ENCODE peak calls at places on chromosomes 12 and 14, in five cellular contexts. One of them, this sample, is unnamed.

GRCh38 chr12:62919827-62920226 is 15.1 kb downstream of the PPM1H start:
- DNase-seq in heart right ventricle: no peak
- DNase-seq in upper lobe of left lung: no peak
- DNase-seq in suprapubic skin: no peak
- DNase-seq in ovary: peak; percentile 44
- DNase-seq in this sample: no peak

GRCh38 chr14:90850487-90850886 is 34.3 kb upstream of the TTC7B start:
- DNase-seq in upper lobe of left lung: no peak
- DNase-seq in ovary: no peak
- DNase-seq in suprapubic skin: no peak
- DNase-seq in heart right ventricle: peak; percentile 55
- DNase-seq in this sample: peak; percentile 75

GRCh38 chr14:68210729-68211299 is 391.2 kb downstream of the RAD51B start:
- DNase-seq in heart right ventricle: peak; percentile 25
- DNase-seq in suprapubic skin: no peak
- DNase-seq in upper lobe of left lung: no peak
- DNase-seq in ovary: no peak
- DNase-seq in this sample: peak; percentile 81

GRCh38 chr12:126397071-126397571 is 1331.9 kb downstream of the AACS start:
- DNase-seq in suprapubic skin: no peak
- DNase-seq in upper lobe of left lung: no peak
- DNase-seq in ovary: no peak
- DNase-seq in heart right ventricle: no peak
- DNase-seq in this sample: peak; percentile 21

GRCh38 chr12:63420206-63420644 is 248.1 kb downstream of the DPY19L2 start:
- DNase-seq in upper lobe of left lung: no peak
- DNase-seq in ovary: no peak
- DNase-seq in heart right ventricle: peak; percentile 12
- DNase-seq in suprapubic skin: no peak
- DNase-seq in this sample: peak; percentile 10

GRCh38 chr12:8951744-8952143 is 2.3 kb upstream of the M6PR start:
- DNase-seq in ovary: no peak
- DNase-seq in heart right ventricle: no peak
- DNase-seq in suprapubic skin: no peak
- DNase-seq in upper lobe of left lung: no peak
- DNase-seq in this sample: no peak

GRCh38 chr12:102374190-102374589 is 106.2 kb downstream of the IGF1 start:
- DNase-seq in suprapubic skin: no peak
- DNase-seq in heart right ventricle: no peak
- DNase-seq in upper lobe of left lung: no peak
- DNase-seq in ovary: no peak
- DNase-seq in this sample: no peak

GRCh38 chr14:29749327-29749726 is 178.3 kb downstream of the PRKD1 start:
- DNase-seq in ovary: no peak
- DNase-seq in suprapubic skin: no peak
- DNase-seq in upper lobe of left lung: no peak
- DNase-seq in heart right ventricle: no peak
- DNase-seq in this sample: no peak

GRCh38 chr12:32003654-32004053 is 44.4 kb downstream of the RESF1 start:
- DNase-seq in heart right ventricle: no peak
- DNase-seq in suprapubic skin: no peak
- DNase-seq in ovary: no peak
- DNase-seq in upper lobe of left lung: no peak
- DNase-seq in this sample: no peak

GRCh38 chr14:73662439-73663056 is 17.8 kb downstream of the DNAL1 start:
- DNase-seq in upper lobe of left lung: no peak
- DNase-seq in ovary: no peak
- DNase-seq in heart right ventricle: no peak
- DNase-seq in suprapubic skin: peak; percentile 64
- DNase-seq in this sample: peak; percentile 94

GRCh38 chr12:31726575-31726974 is 2.2 kb downstream of the AMN1 start:
- DNase-seq in suprapubic skin: no peak
- DNase-seq in heart right ventricle: no peak
- DNase-seq in upper lobe of left lung: no peak
- DNase-seq in ovary: no peak
- DNase-seq in this sample: no peak

GRCh38 chr14:68651652-68652432 is 141.0 kb downstream of the ZFP36L1 start:
- DNase-seq in upper lobe of left lung: no peak
- DNase-seq in suprapubic skin: peak; percentile 52
- DNase-seq in heart right ventricle: no peak
- DNase-seq in ovary: peak; percentile 71
- DNase-seq in this sample: no peak

GRCh38 chr14:99548285-99548684 is 55.7 kb downstream of the CCDC85C start:
- DNase-seq in upper lobe of left lung: no peak
- DNase-seq in heart right ventricle: no peak
- DNase-seq in ovary: no peak
- DNase-seq in suprapubic skin: no peak
- DNase-seq in this sample: no peak

GRCh38 chr12:12240671-12241345 is 26.0 kb downstream of the LRP6 start:
- DNase-seq in ovary: no peak
- DNase-seq in suprapubic skin: no peak
- DNase-seq in upper lobe of left lung: no peak
- DNase-seq in heart right ventricle: no peak
- DNase-seq in this sample: peak; percentile 50

GRCh38 chr12:130608132-130608531 is 108.0 kb downstream of the RIMBP2 start:
- DNase-seq in upper lobe of left lung: no peak
- DNase-seq in heart right ventricle: no peak
- DNase-seq in ovary: no peak
- DNase-seq in suprapubic skin: no peak
- DNase-seq in this sample: no peak

GRCh38 chr14:37088816-37089215 is 83.6 kb downstream of the SLC25A21 start:
- DNase-seq in heart right ventricle: no peak
- DNase-seq in suprapubic skin: no peak
- DNase-seq in upper lobe of left lung: no peak
- DNase-seq in ovary: no peak
- DNase-seq in this sample: no peak

GRCh38 chr12:59453461-59453860 is 142.4 kb upstream of the SLC16A7 start:
- DNase-seq in ovary: no peak
- DNase-seq in upper lobe of left lung: no peak
- DNase-seq in heart right ventricle: no peak
- DNase-seq in suprapubic skin: no peak
- DNase-seq in this sample: no peak

GRCh38 chr12:122984612-122985358 is 4.3 kb downstream of the ARL6IP4 start:
- DNase-seq in upper lobe of left lung: peak; percentile 84
- DNase-seq in ovary: peak; percentile 77
- DNase-seq in heart right ventricle: no peak
- DNase-seq in suprapubic skin: no peak
- DNase-seq in this sample: no peak

GRCh38 chr12:87112946-87113345 is 856.8 kb upstream of the MGAT4C start:
- DNase-seq in heart right ventricle: no peak
- DNase-seq in ovary: no peak
- DNase-seq in upper lobe of left lung: no peak
- DNase-seq in suprapubic skin: no peak
- DNase-seq in this sample: peak; percentile 75

GRCh38 chr12:3010214-3010930 is 51.2 kb downstream of the TEAD4 start:
- DNase-seq in upper lobe of left lung: peak; percentile 55
- DNase-seq in heart right ventricle: no peak
- DNase-seq in ovary: no peak
- DNase-seq in suprapubic skin: no peak
- DNase-seq in this sample: no peak

GRCh38 chr12:64385019-64385418 is 5.5 kb downstream of the C12orf56 start:
- DNase-seq in heart right ventricle: no peak
- DNase-seq in suprapubic skin: no peak
- DNase-seq in ovary: no peak
- DNase-seq in upper lobe of left lung: no peak
- DNase-seq in this sample: no peak

GRCh38 chr14:92460916-92461579 is 52.5 kb upstream of the RIN3 start:
- DNase-seq in suprapubic skin: no peak
- DNase-seq in upper lobe of left lung: no peak
- DNase-seq in heart right ventricle: peak; percentile 62
- DNase-seq in ovary: no peak
- DNase-seq in this sample: peak; percentile 21

GRCh38 chr14:65198346-65198745 is 96.0 kb upstream of the MAX start:
- DNase-seq in suprapubic skin: no peak
- DNase-seq in heart right ventricle: no peak
- DNase-seq in upper lobe of left lung: no peak
- DNase-seq in ovary: no peak
- DNase-seq in this sample: no peak

GRCh38 chr14:97379091-97379531 is 581.9 kb downstream of the VRK1 start:
- DNase-seq in ovary: no peak
- DNase-seq in upper lobe of left lung: no peak
- DNase-seq in suprapubic skin: no peak
- DNase-seq in heart right ventricle: no peak
- DNase-seq in this sample: no peak

GRCh38 chr14:99273724-99274345 is 1.8 kb upstream of the BCL11B start:
- DNase-seq in suprapubic skin: peak; percentile 81
- DNase-seq in upper lobe of left lung: peak; percentile 82
- DNase-seq in ovary: no peak
- DNase-seq in heart right ventricle: no peak
- DNase-seq in this sample: peak; percentile 45

GRCh38 chr12:44674866-44675265 is 201.2 kb downstream of the NELL2 start:
- DNase-seq in heart right ventricle: no peak
- DNase-seq in ovary: no peak
- DNase-seq in upper lobe of left lung: no peak
- DNase-seq in suprapubic skin: no peak
- DNase-seq in this sample: no peak

GRCh38 chr12:120562906-120563305 is 18.3 kb downstream of the POP5 start:
- DNase-seq in ovary: no peak
- DNase-seq in upper lobe of left lung: no peak
- DNase-seq in suprapubic skin: peak; percentile 1
- DNase-seq in heart right ventricle: peak; percentile 29
- DNase-seq in this sample: no peak

DNA sequence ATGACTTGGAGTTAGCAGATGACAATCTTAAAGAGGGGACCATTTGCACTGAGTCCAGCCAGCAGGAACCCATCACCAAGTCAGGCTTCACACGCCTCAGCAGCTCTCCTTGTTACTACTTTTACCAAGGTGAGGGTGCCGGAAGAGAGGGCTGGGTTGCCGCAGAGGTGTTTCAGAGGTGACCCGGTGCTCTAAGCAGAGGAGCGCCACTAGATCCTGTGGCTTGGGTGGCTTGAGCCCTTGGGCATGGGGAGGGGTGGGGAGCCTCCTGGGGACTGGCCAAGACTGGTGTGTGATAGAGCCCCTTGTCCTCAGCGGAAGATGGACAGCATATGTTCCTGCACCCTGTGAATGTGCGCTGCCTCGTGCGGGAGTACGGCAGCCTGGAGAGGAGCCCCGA is 17.7 kb downstream of the POP5 start:
- DNase-seq in upper lobe of left lung: no peak
- DNase-seq in suprapubic skin: peak; percentile 49
- DNase-seq in ovary: no peak
- DNase-seq in heart right ventricle: no peak
- DNase-seq in this sample: no peak
- H3K4me3 ChIP-seq in upper lobe of left lung: no peak overlapping the region
- H3K4me3 ChIP-seq in suprapubic skin: no peak overlapping the region
- H3K4me3 ChIP-seq in ovary: no peak overlapping the region
- H3K4me3 ChIP-seq in heart right ventricle: no peak overlapping the region
- H3K4me3 ChIP-seq in this sample: no peak overlapping the region

GRCh38 chr14:33765251-33765650 is 185.6 kb downstream of the EGLN3 start:
- DNase-seq in ovary: peak; percentile 16
- DNase-seq in heart right ventricle: peak; percentile 17
- DNase-seq in suprapubic skin: no peak
- DNase-seq in upper lobe of left lung: no peak
- DNase-seq in this sample: no peak
- H3K4me3 ChIP-seq in ovary: no peak overlapping the region
- H3K4me3 ChIP-seq in heart right ventricle: no peak overlapping the region
- H3K4me3 ChIP-seq in suprapubic skin: no peak overlapping the region
- H3K4me3 ChIP-seq in upper lobe of left lung: no peak overlapping the region
- H3K4me3 ChIP-seq in this sample: no peak overlapping the region

GRCh38 chr12:124647316-124647715 is 79.9 kb upstream of the NCOR2 start:
- DNase-seq in heart right ventricle: no peak
- DNase-seq in suprapubic skin: no peak
- DNase-seq in ovary: no peak
- DNase-seq in upper lobe of left lung: no peak
- DNase-seq in this sample: no peak

GRCh38 chr12:124648710-124649384 is 81.4 kb upstream of the NCOR2 start:
- DNase-seq in heart right ventricle: no peak
- DNase-seq in ovary: no peak
- DNase-seq in upper lobe of left lung: no peak
- DNase-seq in suprapubic skin: no peak
- DNase-seq in this sample: no peak

GRCh38 chr12:124645530-124646244 is 78.3 kb upstream of the NCOR2 start:
- DNase-seq in upper lobe of left lung: no peak
- DNase-seq in suprapubic skin: no peak
- DNase-seq in heart right ventricle: no peak
- DNase-seq in ovary: no peak
- DNase-seq in this sample: no peak

GRCh38 chr12:124650912-124651311 is 83.5 kb upstream of the NCOR2 start:
- DNase-seq in suprapubic skin: no peak
- DNase-seq in ovary: no peak
- DNase-seq in upper lobe of left lung: no peak
- DNase-seq in heart right ventricle: peak; percentile 66
- DNase-seq in this sample: no peak

DNA sequence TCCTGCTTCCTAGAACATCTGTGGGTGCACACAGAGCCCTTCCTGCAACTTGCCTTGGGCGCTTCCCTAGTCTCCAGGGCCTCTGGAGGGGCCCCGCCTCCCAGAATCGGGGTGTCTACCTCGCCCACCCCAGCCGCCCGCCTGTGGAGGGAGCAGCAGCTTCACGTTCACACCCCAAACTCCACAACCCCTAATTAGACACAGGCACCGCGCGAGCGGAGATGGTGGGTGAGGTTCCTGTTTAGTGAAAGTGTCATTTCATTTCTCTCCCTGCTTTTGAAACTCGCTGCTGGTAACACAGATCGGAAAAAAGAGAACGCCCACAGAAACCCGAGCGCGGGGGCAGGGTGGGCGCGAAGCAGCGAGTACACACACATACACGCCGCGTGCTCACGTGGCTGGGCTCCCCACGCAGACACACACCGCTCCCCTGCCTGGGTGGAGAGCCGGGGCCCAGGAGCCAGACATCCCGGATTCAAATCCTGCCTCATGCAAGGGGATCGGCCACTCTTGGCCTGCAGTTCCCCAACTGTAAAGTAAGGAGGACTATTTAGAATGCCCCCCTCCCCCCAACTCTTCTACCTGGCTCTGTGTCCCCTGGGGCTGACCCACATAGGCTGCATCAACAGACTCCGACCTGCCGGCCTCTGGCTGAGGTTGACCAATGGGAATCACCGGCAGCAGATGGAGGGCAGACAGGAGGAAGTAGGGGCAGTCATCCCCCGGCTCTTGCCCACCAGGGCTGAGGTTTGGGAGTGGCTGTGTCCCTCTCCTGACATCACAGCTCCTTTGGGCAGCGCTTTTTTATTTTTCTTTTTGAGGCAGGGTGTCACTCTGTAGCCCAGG is 79.2 kb upstream of the NCOR2 start:
- DNase-seq in upper lobe of left lung: peak; percentile 85
- DNase-seq in ovary: no peak
- DNase-seq in suprapubic skin: no peak
- DNase-seq in heart right ventricle: no peak
- DNase-seq in this sample: no peak
- H3K4me3 ChIP-seq in upper lobe of left lung: no peak overlapping the region
- H3K4me3 ChIP-seq in ovary: no peak overlapping the region
- H3K4me3 ChIP-seq in suprapubic skin: no peak overlapping the region
- H3K4me3 ChIP-seq in heart right ventricle: no peak overlapping the region
- H3K4me3 ChIP-seq in this sample: no peak overlapping the region

GRCh38 chr12:56836317-56836716 is 73.2 kb downstream of the HSD17B6 start:
- DNase-seq in upper lobe of left lung: no peak
- DNase-seq in ovary: no peak
- DNase-seq in heart right ventricle: peak; percentile 11
- DNase-seq in suprapubic skin: no peak
- DNase-seq in this sample: peak; percentile 90
- H3K4me3 ChIP-seq in upper lobe of left lung: no peak overlapping the region
- H3K4me3 ChIP-seq in ovary: no peak overlapping the region
- H3K4me3 ChIP-seq in heart right ventricle: no peak overlapping the region
- H3K4me3 ChIP-seq in suprapubic skin: no peak overlapping the region
- H3K4me3 ChIP-seq in this sample: no peak overlapping the region